ENCODE peak calls at places on chromosomes 12 and 14, in eight cellular contexts. One of them, this sample, is unnamed.

GRCh38 chr12:96522283-96522682 is 32.9 kb downstream of the CFAP54 start:
- DNase-seq in retinal pigment epithelial cell: no peak
- DNase-seq in nephron progenitor cell: no peak
- DNase-seq in PC-3: no peak
- DNase-seq in fibroblast of pulmonary artery: no peak
- DNase-seq in fibroblast of mammary gland: no peak
- DNase-seq in epithelial cell of esophagus: no peak
- DNase-seq in HCT116: no peak
- DNase-seq in this sample: no peak

GRCh38 chr12:98221243-98221808 is 294.1 kb upstream of the TMPO start:
- DNase-seq in retinal pigment epithelial cell: no peak
- DNase-seq in nephron progenitor cell: no peak
- DNase-seq in PC-3: no peak
- DNase-seq in fibroblast of pulmonary artery: no peak
- DNase-seq in fibroblast of mammary gland: no peak
- DNase-seq in epithelial cell of esophagus: no peak
- DNase-seq in HCT116: no peak
- DNase-seq in this sample: no peak

GRCh38 chr12:55703976-55704761 is 3.5 kb downstream of the ITGA7 start:
- DNase-seq in retinal pigment epithelial cell: no peak
- DNase-seq in nephron progenitor cell: no peak
- DNase-seq in PC-3: no peak
- DNase-seq in fibroblast of pulmonary artery: no peak
- DNase-seq in fibroblast of mammary gland: no peak
- DNase-seq in epithelial cell of esophagus: no peak
- DNase-seq in HCT116: no peak
- DNase-seq in this sample: no peak

GRCh38 chr14:32588448-32589320 is 259.6 kb downstream of the AKAP6 start:
- DNase-seq in retinal pigment epithelial cell: no peak
- DNase-seq in nephron progenitor cell: peak
- DNase-seq in PC-3: peak
- DNase-seq in fibroblast of pulmonary artery: peak
- DNase-seq in fibroblast of mammary gland: peak
- DNase-seq in epithelial cell of esophagus: peak
- DNase-seq in HCT116: peak
- DNase-seq in this sample: no peak

GRCh38 chr12:66252771-66253170 is 49.5 kb upstream of the HELB start:
- DNase-seq in retinal pigment epithelial cell: no peak
- DNase-seq in nephron progenitor cell: no peak
- DNase-seq in PC-3: no peak
- DNase-seq in fibroblast of pulmonary artery: no peak
- DNase-seq in fibroblast of mammary gland: no peak
- DNase-seq in epithelial cell of esophagus: no peak
- DNase-seq in HCT116: no peak
- DNase-seq in this sample: no peak

GRCh38 chr12:130775953-130776856 is 60.1 kb upstream of the RIMBP2 start:
- DNase-seq in retinal pigment epithelial cell: no peak
- DNase-seq in nephron progenitor cell: peak
- DNase-seq in PC-3: peak
- DNase-seq in fibroblast of pulmonary artery: peak
- DNase-seq in fibroblast of mammary gland: peak
- DNase-seq in epithelial cell of esophagus: peak
- DNase-seq in HCT116: peak
- DNase-seq in this sample: no peak

GRCh38 chr12:118136559-118137003 is 657 bp downstream of the PEBP1 start:
- DNase-seq in retinal pigment epithelial cell: no peak
- DNase-seq in nephron progenitor cell: peak
- DNase-seq in PC-3: peak
- DNase-seq in fibroblast of pulmonary artery: peak
- DNase-seq in fibroblast of mammary gland: peak
- DNase-seq in epithelial cell of esophagus: peak
- DNase-seq in HCT116: no peak
- DNase-seq in this sample: no peak

GRCh38 chr14:50736932-50737419 is 68.9 kb upstream of the SAV1 start:
- DNase-seq in retinal pigment epithelial cell: no peak
- DNase-seq in nephron progenitor cell: no peak
- DNase-seq in PC-3: no peak
- DNase-seq in fibroblast of pulmonary artery: no peak
- DNase-seq in fibroblast of mammary gland: no peak
- DNase-seq in epithelial cell of esophagus: no peak
- DNase-seq in HCT116: no peak
- DNase-seq in this sample: no peak

GRCh38 chr12:47803196-47803875 is 16.4 kb downstream of the HDAC7 start:
- DNase-seq in retinal pigment epithelial cell: no peak
- DNase-seq in nephron progenitor cell: no peak
- DNase-seq in PC-3: no peak
- DNase-seq in fibroblast of pulmonary artery: no peak
- DNase-seq in fibroblast of mammary gland: no peak
- DNase-seq in epithelial cell of esophagus: no peak
- DNase-seq in HCT116: no peak
- DNase-seq in this sample: no peak

GRCh38 chr12:2691340-2692111 is 103.2 kb upstream of the FKBP4 start:
- DNase-seq in retinal pigment epithelial cell: no peak
- DNase-seq in nephron progenitor cell: peak
- DNase-seq in PC-3: no peak
- DNase-seq in fibroblast of pulmonary artery: peak
- DNase-seq in fibroblast of mammary gland: no peak
- DNase-seq in epithelial cell of esophagus: peak
- DNase-seq in HCT116: peak
- DNase-seq in this sample: no peak

GRCh38 chr12:41967668-41968649 is 176.7 kb downstream of the GXYLT1 start:
- DNase-seq in retinal pigment epithelial cell: peak
- DNase-seq in nephron progenitor cell: peak
- DNase-seq in PC-3: peak
- DNase-seq in fibroblast of pulmonary artery: no peak
- DNase-seq in fibroblast of mammary gland: no peak
- DNase-seq in epithelial cell of esophagus: peak
- DNase-seq in HCT116: no peak
- DNase-seq in this sample: peak

GRCh38 chr14:103140316-103141109 is 17.3 kb downstream of the TNFAIP2 start:
- DNase-seq in retinal pigment epithelial cell: no peak
- DNase-seq in nephron progenitor cell: no peak
- DNase-seq in PC-3: no peak
- DNase-seq in fibroblast of pulmonary artery: no peak
- DNase-seq in fibroblast of mammary gland: no peak
- DNase-seq in epithelial cell of esophagus: peak
- DNase-seq in HCT116: no peak
- DNase-seq in this sample: peak

GRCh38 chr12:14910090-14910915 is 24.6 kb upstream of the MGP start:
- DNase-seq in retinal pigment epithelial cell: peak
- DNase-seq in nephron progenitor cell: no peak
- DNase-seq in PC-3: peak
- DNase-seq in fibroblast of pulmonary artery: peak
- DNase-seq in fibroblast of mammary gland: peak
- DNase-seq in epithelial cell of esophagus: peak
- DNase-seq in HCT116: peak
- DNase-seq in this sample: peak

GRCh38 chr12:57223191-57224165 is 6.0 kb upstream of the SHMT2 start:
- DNase-seq in retinal pigment epithelial cell: no peak
- DNase-seq in nephron progenitor cell: peak
- DNase-seq in PC-3: no peak
- DNase-seq in fibroblast of pulmonary artery: no peak
- DNase-seq in fibroblast of mammary gland: no peak
- DNase-seq in epithelial cell of esophagus: no peak
- DNase-seq in HCT116: no peak
- DNase-seq in this sample: no peak

GRCh38 chr14:31965735-31966598 is 111.1 kb upstream of the ARHGAP5 start:
- DNase-seq in retinal pigment epithelial cell: peak
- DNase-seq in nephron progenitor cell: no peak
- DNase-seq in PC-3: peak
- DNase-seq in fibroblast of pulmonary artery: no peak
- DNase-seq in fibroblast of mammary gland: no peak
- DNase-seq in epithelial cell of esophagus: peak
- DNase-seq in HCT116: no peak
- DNase-seq in this sample: no peak

DNA sequence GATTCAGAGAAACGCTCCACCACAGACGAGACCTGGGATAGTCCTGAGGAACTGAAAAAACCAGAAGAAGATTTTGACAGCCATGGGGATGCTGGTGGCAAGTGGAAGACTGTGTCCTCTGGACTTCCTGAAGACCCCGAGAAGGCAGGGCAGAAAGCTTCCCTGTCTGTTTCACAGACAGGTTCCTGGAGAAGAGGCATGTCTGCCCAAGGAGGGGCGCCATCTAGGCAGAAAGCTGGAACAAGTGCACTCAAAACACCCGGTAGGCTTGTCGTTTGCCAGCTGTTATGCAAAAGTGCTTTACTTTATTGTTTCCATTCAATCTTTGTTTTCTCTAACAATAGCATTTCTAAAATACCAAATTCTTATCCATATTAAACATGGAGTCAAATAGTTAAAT is 287.3 kb downstream of the NAV3 start:
- DNase-seq in retinal pigment epithelial cell: no peak
- DNase-seq in nephron progenitor cell: no peak
- DNase-seq in PC-3: no peak
- DNase-seq in fibroblast of pulmonary artery: no peak
- DNase-seq in fibroblast of mammary gland: no peak
- DNase-seq in epithelial cell of esophagus: no peak
- DNase-seq in HCT116: no peak
- DNase-seq in this sample: no peak
- TF ChIP-seq CTCF in retinal pigment epithelial cell: peak
- TF ChIP-seq CTCF in nephron progenitor cell: no peak
- TF ChIP-seq CTCF in PC-3: peak
- TF ChIP-seq CTCF in fibroblast of pulmonary artery: no peak
- TF ChIP-seq CTCF in fibroblast of mammary gland: peak
- TF ChIP-seq CTCF in epithelial cell of esophagus: no peak
- TF ChIP-seq CTCF in HCT116: peak
- TF ChIP-seq CTCF in this sample: peak

DNA sequence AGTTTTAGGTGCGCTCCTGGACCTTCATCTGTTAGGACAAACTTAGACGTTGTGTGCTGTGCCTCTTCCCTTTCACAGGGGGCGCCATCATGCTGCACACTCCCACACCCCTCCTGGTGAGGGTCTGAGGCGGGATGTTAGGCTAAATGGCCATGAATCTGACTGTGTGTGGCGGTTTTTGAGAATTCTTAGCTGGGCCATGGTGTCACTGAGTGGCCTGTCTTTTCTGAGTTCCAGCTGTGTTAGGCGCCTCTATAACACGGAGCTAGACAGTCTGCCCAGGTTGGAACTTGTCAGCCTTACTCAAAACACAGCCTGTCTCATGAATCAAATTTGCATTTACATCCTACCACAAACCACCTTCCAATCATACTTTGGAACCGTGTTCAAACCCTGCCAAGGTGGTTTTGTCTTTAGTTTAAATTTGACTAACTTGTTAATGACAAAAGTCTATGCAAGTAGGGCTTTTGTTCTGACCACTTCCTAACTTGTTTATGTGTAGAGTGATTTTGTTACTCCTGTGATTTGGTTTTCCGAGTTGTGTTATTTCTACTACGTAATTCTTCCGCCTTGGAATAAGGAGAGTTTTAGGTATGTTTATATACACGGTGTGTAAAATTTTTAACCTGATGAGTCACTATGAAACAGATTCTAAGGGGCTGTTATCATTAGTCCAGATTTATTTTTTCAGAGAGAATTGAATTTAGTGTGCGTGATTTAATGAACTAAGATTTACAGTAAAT is 19.6 kb downstream of the ACVR1B start:
- DNase-seq in retinal pigment epithelial cell: no peak
- DNase-seq in nephron progenitor cell: peak
- DNase-seq in PC-3: peak
- DNase-seq in fibroblast of pulmonary artery: peak
- DNase-seq in fibroblast of mammary gland: peak
- DNase-seq in epithelial cell of esophagus: peak
- DNase-seq in HCT116: no peak
- DNase-seq in this sample: peak
- TF ChIP-seq CTCF in retinal pigment epithelial cell: peak
- TF ChIP-seq CTCF in nephron progenitor cell: peak
- TF ChIP-seq CTCF in PC-3: peak
- TF ChIP-seq CTCF in fibroblast of pulmonary artery: peak
- TF ChIP-seq CTCF in fibroblast of mammary gland: peak
- TF ChIP-seq CTCF in epithelial cell of esophagus: peak
- TF ChIP-seq CTCF in HCT116: peak
- TF ChIP-seq CTCF in this sample: peak

GRCh38 chr12:49366652-49367380 is 446 bp upstream of the SPATS2 start:
- DNase-seq in retinal pigment epithelial cell: peak
- DNase-seq in nephron progenitor cell: peak
- DNase-seq in PC-3: peak
- DNase-seq in fibroblast of pulmonary artery: peak
- DNase-seq in fibroblast of mammary gland: peak
- DNase-seq in epithelial cell of esophagus: peak
- DNase-seq in HCT116: peak
- DNase-seq in this sample: no peak
- TF ChIP-seq CTCF in retinal pigment epithelial cell: peak
- TF ChIP-seq CTCF in nephron progenitor cell: no peak
- TF ChIP-seq CTCF in PC-3: peak
- TF ChIP-seq CTCF in fibroblast of pulmonary artery: peak
- TF ChIP-seq CTCF in fibroblast of mammary gland: peak
- TF ChIP-seq CTCF in epithelial cell of esophagus: peak
- TF ChIP-seq CTCF in HCT116: peak
- TF ChIP-seq CTCF in this sample: no peak

DNA sequence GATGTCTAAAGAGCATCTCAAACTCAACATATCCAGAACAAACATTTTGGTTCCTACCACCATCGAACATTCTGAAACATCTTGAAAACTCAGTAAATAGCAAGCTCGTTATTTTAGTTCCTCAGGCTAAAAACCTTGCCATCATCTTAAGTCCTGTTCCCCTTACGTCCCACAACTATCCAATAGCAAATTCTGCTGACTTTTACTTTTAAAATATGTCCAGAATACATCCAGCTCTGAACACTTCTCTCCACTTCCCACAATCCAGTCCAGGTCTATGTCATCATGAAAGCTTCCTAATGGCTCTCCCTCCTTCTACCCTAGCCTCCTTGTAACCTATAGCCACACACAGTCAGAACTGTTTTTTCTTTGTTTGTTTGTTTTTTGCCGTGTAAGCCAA is 279.9 kb downstream of the IPO8 start:
- DNase-seq in retinal pigment epithelial cell: no peak
- DNase-seq in nephron progenitor cell: no peak
- DNase-seq in PC-3: no peak
- DNase-seq in fibroblast of pulmonary artery: no peak
- DNase-seq in fibroblast of mammary gland: no peak
- DNase-seq in epithelial cell of esophagus: no peak
- DNase-seq in HCT116: no peak
- DNase-seq in this sample: no peak
- TF ChIP-seq CTCF in retinal pigment epithelial cell: no peak
- TF ChIP-seq CTCF in nephron progenitor cell: no peak
- TF ChIP-seq CTCF in PC-3: no peak
- TF ChIP-seq CTCF in fibroblast of pulmonary artery: no peak
- TF ChIP-seq CTCF in fibroblast of mammary gland: no peak
- TF ChIP-seq CTCF in epithelial cell of esophagus: no peak
- TF ChIP-seq CTCF in HCT116: no peak
- TF ChIP-seq CTCF in this sample: no peak

GRCh38 chr14:92456215-92457017 is 57.2 kb upstream of the RIN3 start:
- DNase-seq in retinal pigment epithelial cell: peak
- DNase-seq in nephron progenitor cell: peak
- DNase-seq in PC-3: peak
- DNase-seq in fibroblast of pulmonary artery: peak
- DNase-seq in fibroblast of mammary gland: peak
- DNase-seq in epithelial cell of esophagus: peak
- DNase-seq in HCT116: peak
- DNase-seq in this sample: no peak
- TF ChIP-seq CTCF in retinal pigment epithelial cell: peak
- TF ChIP-seq CTCF in nephron progenitor cell: peak
- TF ChIP-seq CTCF in PC-3: peak
- TF ChIP-seq CTCF in fibroblast of pulmonary artery: peak
- TF ChIP-seq CTCF in fibroblast of mammary gland: peak
- TF ChIP-seq CTCF in epithelial cell of esophagus: peak
- TF ChIP-seq CTCF in HCT116: peak
- TF ChIP-seq CTCF in this sample: peak